ENCODE peak calls at places on chromosomes 12 and 14, in nine cellular contexts. M, A, I, N, L, H, R, U and T are unnamed samples.
A peak's percentile ranks its signal among the peaks of the same experiment; 100 is the strongest.

GRCh38 chr12:26524862-26525465 is 308.0 kb downstream of the ITPR2 start:
- DNase-seq in M (no peak), A (peak; percentile 44), I (no peak), N (no peak), L (no peak), H (no peak), R (no peak), U (no peak), T (no peak)

GRCh38 chr14:70027785-70028428 is 148.7 kb downstream of the SMOC1 start:
- DNase-seq in M (peak; percentile 70), A (peak; percentile 28), I (peak; percentile 63), N (no peak), L (peak; percentile 72), H (peak; percentile 88), R (no peak), U (no peak), T (no peak)

GRCh38 chr12:114860969-114861368 is 177.0 kb upstream of the TBX3 start:
- DNase-seq in M (no peak), A (no peak), I (no peak), N (no peak), L (no peak), H (no peak), R (no peak), U (no peak), T (no peak)

GRCh38 chr14:50954811-50955372 is 10.6 kb upstream of the PYGL start:
- DNase-seq in M (no peak), A (peak; percentile 61), I (no peak), N (peak; percentile 57), L (no peak), H (no peak), R (peak; percentile 48), U (no peak), T (no peak)

GRCh38 chr12:66964629-66965028 is 285.8 kb upstream of the GRIP1 start:
- DNase-seq in M (no peak), A (peak; percentile 87), I (no peak), N (peak; percentile 82), L (no peak), H (no peak), R (peak; percentile 85), U (no peak), T (no peak)

GRCh38 chr12:131010376-131011131 is 56.8 kb downstream of the ADGRD1 start:
- DNase-seq in M (no peak), A (no peak), I (no peak), N (no peak), L (peak; percentile 36), H (no peak), R (no peak), U (no peak), T (no peak)

GRCh38 chr12:104115587-104115975 is 22.4 kb downstream of the NFYB start:
- DNase-seq in M (no peak), A (no peak), I (no peak), N (no peak), L (no peak), H (no peak), R (no peak), U (no peak), T (no peak)

GRCh38 chr12:11133816-11134215 is 628 bp downstream of the TAS2R30 start:
- DNase-seq in M (no peak), A (no peak), I (no peak), N (no peak), L (no peak), H (no peak), R (no peak), U (no peak), T (no peak)

GRCh38 chr12:131132118-131132892 is 178.6 kb downstream of the ADGRD1 start:
- DNase-seq in M (peak; percentile 66), A (peak; percentile 55), I (no peak), N (no peak), L (peak; percentile 69), H (peak; percentile 82), R (no peak), U (no peak), T (peak; percentile 16)

GRCh38 chr12:116517431-116518045 is 41.6 kb upstream of the MAP1LC3B2 start:
- DNase-seq in M (no peak), A (no peak), I (no peak), N (no peak), L (no peak), H (no peak), R (no peak), U (no peak), T (no peak)

GRCh38 chr14:40004871-40005503 is 572.8 kb upstream of the FBXO33 start:
- DNase-seq in M (no peak), A (no peak), I (no peak), N (no peak), L (no peak), H (no peak), R (no peak), U (no peak), T (no peak)

GRCh38 chr12:124411291-124411878 is 116.5 kb downstream of the RFLNA start:
- DNase-seq in M (peak; percentile 92), A (peak; percentile 90), I (no peak), N (peak; percentile 72), L (no peak), H (peak; percentile 91), R (peak; percentile 95), U (no peak), T (peak; percentile 63)

GRCh38 chr12:54021432-54022013 is 6.7 kb upstream of the HOXC6 start:
- DNase-seq in M (no peak), A (no peak), I (no peak), N (no peak), L (no peak), H (peak; percentile 85), R (no peak), U (no peak), T (no peak)
- TF ChIP-seq CTCF in M (no peak), A (no peak), I (no peak), N (no peak), L (no peak), H (peak; percentile 43), R (no peak), U (no peak), T (peak; percentile 25)

GRCh38 chr12:47824198-47824597 is 4.5 kb upstream of the HDAC7 start:
- DNase-seq in M (no peak), A (no peak), I (no peak), N (no peak), L (no peak), H (no peak), R (no peak), U (no peak), T (no peak)

GRCh38 chr12:47822863-47823262 is 3.2 kb upstream of the HDAC7 start:
- DNase-seq in M (no peak), A (no peak), I (no peak), N (no peak), L (no peak), H (no peak), R (no peak), U (no peak), T (no peak)

GRCh38 chr12:47823422-47824086 is 3.9 kb upstream of the HDAC7 start:
- DNase-seq in M (no peak), A (no peak), I (no peak), N (no peak), L (no peak), H (no peak), R (no peak), U (no peak), T (no peak)

GRCh38 chr12:47825239-47825639 is 5.5 kb upstream of the HDAC7 start:
- DNase-seq in M (no peak), A (no peak), I (no peak), N (no peak), L (peak; percentile 78), H (peak; percentile 80), R (no peak), U (no peak), T (no peak)

GRCh38 chr12:47824629-47825028 is 4.9 kb upstream of the HDAC7 start:
- DNase-seq in M (no peak), A (no peak), I (no peak), N (no peak), L (no peak), H (no peak), R (no peak), U (no peak), T (no peak)
- H3K4me3 ChIP-seq in M (no peak overlapping the region), A (no peak overlapping the region), I (no peak overlapping the region), N (no peak overlapping the region), L (no peak overlapping the region), H (no peak overlapping the region), R (no peak overlapping the region), U (no peak overlapping the region), T (no peak overlapping the region)

GRCh38 chr12:34371050-34371449 is 348.8 kb downstream of the ALG10 start:
- DNase-seq in M (no peak), A (no peak), I (no peak), N (no peak), L (no peak), H (no peak), R (no peak), U (no peak), T (no peak)

GRCh38 chr12:34376133-34376799 is 354.0 kb downstream of the ALG10 start:
- DNase-seq in M (no peak), A (no peak), I (no peak), N (no peak), L (no peak), H (no peak), R (no peak), U (no peak), T (no peak)

GRCh38 chr12:34368079-34368478 is 345.8 kb downstream of the ALG10 start:
- DNase-seq in M (no peak), A (no peak), I (no peak), N (no peak), L (no peak), H (no peak), R (no peak), U (no peak), T (no peak)

GRCh38 chr12:34373926-34374325 is 351.6 kb downstream of the ALG10 start:
- DNase-seq in M (no peak), A (no peak), I (no peak), N (no peak), L (no peak), H (no peak), R (no peak), U (no peak), T (no peak)

GRCh38 chr12:34372003-34372402 is 349.7 kb downstream of the ALG10 start:
- DNase-seq in M (no peak), A (no peak), I (no peak), N (no peak), L (no peak), H (no peak), R (no peak), U (no peak), T (no peak)
- TF ChIP-seq CTCF in M (no peak), A (no peak), I (no peak), N (no peak), L (no peak), H (no peak), R (no peak), U (no peak), T (no peak)

DNA sequence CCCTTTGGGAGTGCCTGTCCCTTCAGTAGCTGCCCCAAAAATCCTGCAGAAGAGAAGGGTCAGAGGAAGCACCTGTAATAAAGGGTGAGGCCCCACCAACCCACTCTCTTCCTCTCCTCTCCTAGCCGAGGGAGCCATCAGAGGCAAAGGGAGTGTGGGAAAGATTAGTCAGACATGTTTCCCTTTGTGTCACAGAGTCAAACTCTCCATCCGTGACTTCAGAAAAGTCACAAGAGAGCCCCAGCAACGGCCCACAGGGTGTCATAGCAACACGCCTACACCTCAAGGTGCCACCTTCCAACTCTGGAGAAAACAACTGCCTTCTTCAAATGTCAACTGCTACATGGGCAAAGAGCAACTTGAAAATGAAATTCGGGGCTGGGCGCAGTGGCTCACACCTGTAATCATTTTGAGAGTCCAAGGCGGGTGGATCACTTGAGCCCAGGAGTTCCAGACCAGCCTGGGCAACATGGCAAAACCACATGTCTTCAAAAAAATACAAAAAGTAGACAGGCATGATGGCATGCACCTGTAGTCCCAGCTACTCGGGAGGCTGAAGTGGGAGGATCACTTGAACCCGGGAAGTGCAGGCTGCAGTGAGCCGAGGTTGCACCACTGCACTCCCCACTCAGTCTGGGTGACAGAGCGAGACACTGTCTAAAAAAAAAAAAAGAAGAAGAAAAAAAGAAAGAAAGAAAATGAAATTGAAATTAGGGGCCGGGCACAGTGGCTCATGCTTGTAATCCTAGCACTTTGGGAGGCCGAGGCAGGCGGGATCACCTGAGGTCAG is 17.7 kb upstream of the CD27 start:
- DNase-seq in M (no peak), A (no peak), I (peak; percentile 11), N (no peak), L (no peak), H (no peak), R (no peak), U (no peak), T (no peak)
- H3K4me3 ChIP-seq in M (no peak overlapping the region), A (no peak overlapping the region), I (no peak overlapping the region), N (no peak overlapping the region), L (no peak overlapping the region), H (no peak overlapping the region), R (no peak overlapping the region), U (no peak overlapping the region), T (no peak overlapping the region)